ENCODE peak calls at places on chromosome 19, in eight cellular contexts. N, G, Q, W, X, I, V and Z are unnamed samples.

GRCh38 chr19:40659116-40659515 is 31.3 kb downstream of the NUMBL start:
- DNase-seq in N (no peak), G (no peak), Q (no peak), W (no peak), X (no peak), I (no peak), V (no peak), Z (no peak)

GRCh38 chr19:1929051-1929742 is 11.8 kb upstream of the CSNK1G2 start:
- DNase-seq in N (peak; percentile 67), G (peak; percentile 52), Q (peak; percentile 76), W (peak; percentile 89), X (peak; percentile 67), I (peak; percentile 81), V (peak; percentile 74), Z (peak; percentile 67)

GRCh38 chr19:35059006-35059798 is 17.7 kb downstream of the HPN start:
- DNase-seq in N (no peak), G (no peak), Q (no peak), W (peak; percentile 58), X (no peak), I (no peak), V (no peak), Z (no peak)

GRCh38 chr19:55669418-55670279 is 5.4 kb upstream of the EPN1 start:
- DNase-seq in N (no peak), G (no peak), Q (no peak), W (no peak), X (no peak), I (no peak), V (no peak), Z (no peak)

GRCh38 chr19:34976611-34977010 is 12.6 kb upstream of the ZNF792 start:
- DNase-seq in N (no peak), G (no peak), Q (no peak), W (no peak), X (peak; percentile 59), I (no peak), V (no peak), Z (no peak)

GRCh38 chr19:16248380-16249023 is 50.8 kb downstream of the AP1M1 start:
- DNase-seq in N (no peak), G (no peak), Q (no peak), W (peak; percentile 20), X (no peak), I (no peak), V (no peak), Z (no peak)

GRCh38 chr19:4388171-4389063 is 11.9 kb downstream of the SH3GL1 start:
- DNase-seq in N (no peak), G (no peak), Q (peak; percentile 52), W (peak; percentile 55), X (no peak), I (no peak), V (no peak), Z (no peak)

GRCh38 chr19:54451331-54451871 is 2.4 kb downstream of the LENG8 start:
- DNase-seq in N (no peak), G (no peak), Q (peak; percentile 21), W (no peak), X (no peak), I (peak; percentile 37), V (no peak), Z (no peak)

DNA sequence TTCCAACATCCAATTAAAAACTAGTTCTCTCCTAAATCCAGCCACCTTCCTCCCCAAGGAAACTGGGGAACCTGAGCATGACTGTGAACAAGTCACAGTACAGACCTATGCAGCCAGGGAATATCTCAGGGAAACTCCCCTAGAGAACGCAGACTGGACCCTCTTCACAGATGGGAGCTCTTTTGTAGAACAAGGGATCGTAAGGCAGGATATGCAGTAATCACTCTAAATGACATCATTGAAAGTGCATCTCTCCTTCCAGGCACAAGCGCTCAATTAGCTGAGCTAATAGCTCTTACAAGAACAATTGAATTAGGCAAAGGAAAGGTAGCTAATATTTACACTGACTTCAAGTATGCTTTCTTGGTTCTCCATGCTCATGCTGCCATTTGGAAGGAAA is 1331.7 kb downstream of the UQCRFS1 start:
- DNase-seq in N (no peak), G (no peak), Q (no peak), W (no peak), X (no peak), I (no peak), V (no peak), Z (no peak)
- H3K9me3 ChIP-seq in N (no peaks in the 10 kb centered on the region), G (peaks cover 12% of the 10 kb centered on the region), Q (no peaks in the 10 kb centered on the region), W (no peaks in the 10 kb centered on the region), X (peaks cover 34% of the 10 kb centered on the region), I (no peaks in the 10 kb centered on the region), V (no peaks in the 10 kb centered on the region), Z (no peaks in the 10 kb centered on the region)

GRCh38 chr19:56834564-56835375 is 5.8 kb downstream of the PEG3 start:
- DNase-seq in N (no peak), G (no peak), Q (no peak), W (no peak), X (no peak), I (no peak), V (no peak), Z (no peak)
- H3K9me3 ChIP-seq in N (no peaks in the 10 kb centered on the region), G (peaks cover 47% of the 10 kb centered on the region), Q (peaks cover 29% of the 10 kb centered on the region), W (no peaks in the 10 kb centered on the region), X (peaks cover 74% of the 10 kb centered on the region), I (no peaks in the 10 kb centered on the region), V (no peaks in the 10 kb centered on the region), Z (peaks cover 6% of the 10 kb centered on the region)

DNA sequence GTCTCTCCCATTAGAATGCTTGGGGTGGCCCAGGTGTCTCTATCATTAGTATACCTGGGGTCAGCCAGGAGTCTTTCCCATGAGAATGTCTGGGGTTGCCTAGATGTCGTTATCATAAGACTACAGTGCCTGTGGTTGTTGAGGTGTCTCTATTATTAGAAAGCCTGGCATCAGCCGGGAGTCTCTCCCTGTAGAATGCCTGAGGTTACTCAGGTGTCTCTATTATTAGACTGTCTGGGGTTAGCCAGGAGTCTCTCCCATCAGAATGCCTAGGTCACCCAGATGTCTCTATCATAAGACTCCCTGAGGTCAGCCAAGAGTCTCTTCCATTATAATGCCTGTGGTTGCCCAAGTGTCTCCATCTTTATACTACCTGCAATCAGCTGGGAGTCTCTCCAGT is 1541.1 kb downstream of the UQCRFS1 start:
- DNase-seq in N (no peak), G (no peak), Q (no peak), W (no peak), X (no peak), I (no peak), V (no peak), Z (no peak)
- H3K9me3 ChIP-seq in N (no peaks in the 10 kb centered on the region), G (peaks cover 21% of the 10 kb centered on the region), Q (no peaks in the 10 kb centered on the region), W (no peaks in the 10 kb centered on the region), X (peaks cover 46% of the 10 kb centered on the region), I (no peaks in the 10 kb centered on the region), V (no peaks in the 10 kb centered on the region), Z (no peaks in the 10 kb centered on the region)

DNA sequence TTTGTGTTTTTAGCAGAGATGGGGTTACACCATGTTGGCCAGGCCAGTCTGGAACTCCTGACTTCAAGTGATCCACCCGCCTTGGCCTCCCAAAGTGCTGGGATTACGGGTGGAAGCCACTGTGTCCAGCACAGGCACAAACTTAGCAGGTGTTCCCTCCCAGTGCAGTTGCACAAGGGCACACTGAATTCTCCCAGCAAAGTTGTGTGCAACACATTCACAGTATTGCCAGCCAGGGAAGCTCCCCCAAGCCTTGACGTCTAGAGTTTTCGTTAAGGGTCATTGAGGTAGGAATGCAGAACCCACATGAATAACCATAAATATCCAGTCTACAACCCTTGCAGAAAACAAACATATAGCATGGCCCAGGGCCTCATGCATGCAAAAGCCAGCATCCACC is 3.4 kb upstream of the AURKC start:
- DNase-seq in N (no peak), G (no peak), Q (no peak), W (no peak), X (no peak), I (no peak), V (no peak), Z (no peak)
- H3K9me3 ChIP-seq in N (no peaks in the 10 kb centered on the region), G (peaks cover 2% of the 10 kb centered on the region), Q (no peaks in the 10 kb centered on the region), W (no peaks in the 10 kb centered on the region), X (peaks cover 71% of the 10 kb centered on the region), I (no peaks in the 10 kb centered on the region), V (no peaks in the 10 kb centered on the region), Z (no peaks in the 10 kb centered on the region)

GRCh38 chr19:52112624-52113023 is 17.1 kb upstream of the ZNF841 start:
- DNase-seq in N (no peak), G (no peak), Q (no peak), W (no peak), X (no peak), I (no peak), V (no peak), Z (no peak)

GRCh38 chr19:52110780-52111179 is 15.2 kb upstream of the ZNF841 start:
- DNase-seq in N (no peak), G (no peak), Q (no peak), W (no peak), X (no peak), I (no peak), V (no peak), Z (no peak)

GRCh38 chr19:52120286-52120685 is 19.5 kb downstream of the ZNF616 start:
- DNase-seq in N (no peak), G (no peak), Q (no peak), W (no peak), X (no peak), I (no peak), V (no peak), Z (no peak)

GRCh38 chr19:52114691-52115090 is 19.1 kb upstream of the ZNF841 start:
- DNase-seq in N (no peak), G (no peak), Q (no peak), W (no peak), X (no peak), I (no peak), V (no peak), Z (no peak)

DNA sequence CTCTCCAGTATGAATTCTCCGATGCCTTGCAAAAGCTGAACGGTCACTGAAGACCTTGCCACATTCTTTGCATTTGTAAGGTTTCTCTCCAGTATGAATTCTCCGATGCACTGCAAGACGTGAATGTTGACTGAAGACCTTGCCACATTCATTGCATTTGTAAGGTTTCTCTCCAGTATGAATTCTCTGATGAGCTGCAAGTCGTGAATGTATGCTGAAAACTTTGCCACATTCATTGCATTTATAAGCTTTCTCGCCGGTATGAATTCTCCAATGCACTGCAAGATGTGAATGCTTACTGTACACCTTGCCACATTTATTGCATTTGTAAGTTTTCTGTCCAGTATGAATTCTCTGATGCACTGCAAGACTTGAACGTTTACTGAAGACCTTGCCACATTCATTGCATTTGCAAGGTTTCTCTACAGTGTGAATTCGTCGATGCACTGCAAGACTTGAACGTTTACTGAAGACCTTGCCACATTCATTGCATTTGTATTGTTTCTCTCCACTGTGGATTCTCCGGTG is 20.0 kb upstream of the ZNF841 start:
- DNase-seq in N (no peak), G (no peak), Q (no peak), W (no peak), X (no peak), I (no peak), V (no peak), Z (no peak)
- H3K9me3 ChIP-seq in N (peaks cover 88% of the 10 kb centered on the region), G (peaks cover 83% of the 10 kb centered on the region), Q (peaks cover 94% of the 10 kb centered on the region), W (peaks cover 96% of the 10 kb centered on the region), X (peaks cover 97% of the 10 kb centered on the region), I (no peaks in the 10 kb centered on the region), V (peaks cover 91% of the 10 kb centered on the region), Z (peaks cover 63% of the 10 kb centered on the region)

GRCh38 chr19:44255705-44256411 is 3.8 kb upstream of the ZNF233 start:
- DNase-seq in N (no peak), G (no peak), Q (no peak), W (no peak), X (no peak), I (no peak), V (no peak), Z (no peak)
- H3K9me3 ChIP-seq in N (peaks cover 59% of the 10 kb centered on the region), G (peaks cover 23% of the 10 kb centered on the region), Q (no peaks in the 10 kb centered on the region), W (peaks cover 37% of the 10 kb centered on the region), X (peaks cover 84% of the 10 kb centered on the region), I (no peaks in the 10 kb centered on the region), V (peaks cover 30% of the 10 kb centered on the region), Z (peaks cover 18% of the 10 kb centered on the region)